ENCODE peak calls at places on chromosome 22, in four cellular contexts. L is Peyer's patch; W is CD8-positive, alpha-beta T cell; T is IMR-90. B is an unnamed sample.

GRCh38 chr22:40818192-40818746 is 877 bp downstream of the SLC25A17 start:
- DNase-seq in L (no peak), W (peak), T (no peak), B (peak)

GRCh38 chr22:50423956-50424355 is 50.9 kb downstream of the SBF1 start:
- DNase-seq in W (no peak), L (no peak), T (no peak), B (no peak)

GRCh38 chr22:50568626-50569025 is 5.9 kb upstream of the SYCE3 start:
- DNase-seq in T (no peak), W (no peak), L (no peak), B (no peak)

GRCh38 chr22:20635227-20635591 is 127.8 kb downstream of the MED15 start:
- DNase-seq in L (no peak), W (no peak), T (no peak), B (no peak)

GRCh38 chr22:35664955-35665577 is 16.8 kb downstream of the APOL6 start:
- DNase-seq in T (no peak), W (no peak), L (no peak), B (no peak)

GRCh38 chr22:26666035-26666338 is 8.6 kb downstream of the MIAT start:
- DNase-seq in T (peak), W (no peak), L (no peak), B (no peak)

GRCh38 chr22:30304495-30305244 is 15.4 kb upstream of the CASTOR1 start:
- DNase-seq in L (no peak), T (no peak), W (no peak), B (peak)

GRCh38 chr22:47575291-47575690 is 812.8 kb downstream of the TBC1D22A start:
- DNase-seq in L (no peak), T (no peak), W (no peak), B (no peak)

DNA sequence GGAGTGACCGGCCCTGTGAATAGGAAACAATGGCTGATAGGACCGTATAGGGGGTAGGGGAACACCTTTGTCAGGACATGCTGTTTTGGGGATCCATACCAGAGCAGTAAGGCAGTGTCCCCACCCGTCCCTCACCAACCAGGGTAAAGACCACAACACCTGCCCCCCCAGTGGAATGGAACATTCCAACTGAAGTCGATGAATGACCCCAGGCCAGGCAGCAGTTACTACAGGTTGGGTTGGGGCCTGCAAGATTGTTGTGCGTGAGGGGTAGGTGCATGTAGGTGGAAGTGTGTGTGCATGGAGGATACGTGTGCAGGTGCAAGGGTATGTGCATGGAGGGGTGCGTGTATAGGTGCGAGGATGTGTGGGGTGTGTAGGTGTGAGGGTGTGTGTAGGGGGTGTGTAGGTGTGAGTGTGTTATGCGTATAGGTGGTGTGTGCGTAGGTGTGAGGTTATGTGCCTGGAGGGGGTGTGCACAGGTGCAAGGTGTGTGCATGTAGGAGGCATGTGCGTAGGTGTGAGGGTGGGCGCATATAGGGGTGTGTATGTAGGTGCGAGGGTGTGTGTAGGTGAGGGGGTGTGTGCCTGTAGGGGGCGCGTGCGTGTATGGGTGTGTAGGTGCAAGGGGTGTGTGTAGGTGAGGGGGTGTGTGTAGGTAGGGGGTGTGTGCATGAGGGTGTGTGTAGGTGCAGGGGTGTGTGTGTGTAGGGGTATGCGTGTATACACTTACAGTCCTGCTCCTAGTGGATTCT is 32.9 kb downstream of the PISD start:
- DNase-seq in W (no peak), L (no peak), T (no peak), B (no peak)
- H3K27ac ChIP-seq in W (peak), L (peak), T (peak), B (peak)

DNA sequence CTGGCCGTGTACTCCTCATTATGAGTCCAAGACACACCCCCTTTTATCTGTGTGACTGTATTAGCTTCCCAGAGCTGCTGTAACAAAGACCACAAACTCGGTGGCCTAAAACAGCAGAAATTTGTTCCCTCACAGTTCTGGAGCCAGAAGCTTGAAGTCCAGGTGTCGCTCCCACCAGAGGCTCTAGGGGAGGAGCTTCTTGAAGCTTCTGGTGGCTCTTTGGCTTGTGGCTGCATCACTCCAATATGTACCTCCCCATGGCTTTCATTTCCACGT is 3.0 kb downstream of the PRR5 start:
- DNase-seq in W (no peak), T (no peak), L (no peak), B (no peak)
- H3K4me3 ChIP-seq in W (no peak), T (no peak), L (no peak), B (no peak)

GRCh38 chr22:17357688-17358087 is 11.6 kb upstream of the CECR2 start:
- DNase-seq in T (no peak), W (no peak), L (no peak), B (no peak)
- H3K27ac ChIP-seq in T (no peak), W (no peak), L (no peak), B (no peak)

DNA sequence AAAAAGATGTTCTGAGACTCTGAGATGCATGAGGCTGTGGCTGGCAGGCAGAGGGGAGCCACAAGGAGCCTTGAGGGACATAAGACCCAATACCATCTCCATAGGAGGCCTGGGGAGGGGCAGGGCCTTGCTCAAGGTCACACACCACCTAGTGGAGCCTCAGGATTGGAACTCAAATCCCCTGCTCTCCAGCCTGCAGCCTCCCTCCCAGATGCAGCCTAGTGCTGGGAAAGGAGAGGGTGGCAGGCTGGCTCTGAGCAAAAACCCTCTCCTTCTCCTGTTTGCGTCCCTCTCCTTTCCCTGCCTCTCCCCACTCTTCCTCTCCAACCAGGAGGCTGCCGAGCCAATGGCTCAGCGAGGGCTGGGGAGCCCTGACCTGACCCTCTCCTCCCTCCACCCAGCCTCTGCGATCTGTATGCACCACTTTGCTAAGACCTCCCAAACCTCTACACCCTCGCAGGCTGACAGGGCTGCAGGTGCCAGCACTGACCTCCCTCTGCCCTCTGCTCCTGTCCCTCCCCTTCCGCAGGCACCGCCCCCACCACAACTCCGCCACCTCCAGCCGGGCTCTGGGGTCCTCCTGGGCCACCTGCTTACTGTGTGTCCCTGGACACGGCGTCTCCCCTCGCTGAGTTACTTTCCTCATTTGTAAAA is 14.7 kb downstream of the IGLL1 start:
- DNase-seq in W (no peak), T (no peak), L (peak), B (no peak)
- H3K4me3 ChIP-seq in W (peak), T (no peak), L (peak), B (peak)

GRCh38 chr22:46114518-46115387 is 35.6 kb upstream of the PPARA start:
- DNase-seq in T (no peak), W (no peak), L (no peak), B (no peak)

GRCh38 chr22:46111645-46112306 is 38.5 kb upstream of the PPARA start:
- DNase-seq in L (no peak), T (no peak), W (no peak), B (no peak)

GRCh38 chr22:46112405-46112804 is 37.9 kb upstream of the PPARA start:
- DNase-seq in W (no peak), L (no peak), T (no peak), B (no peak)

GRCh38 chr22:46113910-46114517 is 36.3 kb upstream of the PPARA start:
- DNase-seq in T (no peak), L (no peak), W (no peak), B (no peak)

GRCh38 chr22:46113110-46113909 is 37.0 kb upstream of the PPARA start:
- DNase-seq in W (no peak), L (no peak), T (no peak), B (no peak)
- H3K27ac ChIP-seq in W (no peak), L (peak), T (no peak), B (no peak)

GRCh38 chr22:42720263-42721044 is at the start of gene A4GALT:
- DNase-seq in T (no peak), L (no peak), W (no peak), B (peak)
- H3K4me3 ChIP-seq in T (peak), L (peak), W (no peak), B (no peak)